ENCODE peak calls at places on chromosomes 1 and 21, in ten cellular contexts. P is hepatocyte; Z is pancreas; B is mammary epithelial cell; C is CD4-positive, CD25-positive, alpha-beta regulatory T cell; F is IMR-90; D is fibroblast of lung; W is neuronal stem cell; V is tibial nerve; X is lower lobe of right lung. A is an unnamed sample.

GRCh38 chr1:242784807-242785206 is 260.3 kb upstream of the PLD5 start:
- DNase-seq in D (no peak), V (no peak), P (no peak), X (no peak), B (no peak), F (no peak), C (no peak), W (no peak), Z (no peak), A (no peak)

GRCh38 chr1:32746130-32746529 is 43.6 kb upstream of the SYNC start:
- DNase-seq in F (no peak), X (no peak), W (no peak), D (no peak), B (no peak), C (no peak), V (no peak), Z (no peak), P (no peak), A (no peak)

GRCh38 chr1:240582953-240583352 is 29.0 kb downstream of the GREM2 start:
- DNase-seq in D (no peak), F (peak), P (no peak), V (no peak), B (no peak), W (no peak), Z (no peak), C (no peak), X (no peak), A (no peak)

GRCh38 chr1:79617777-79618176 is 611.2 kb upstream of the ADGRL4 start:
- DNase-seq in W (no peak), B (no peak), P (no peak), C (no peak), V (no peak), Z (no peak), X (no peak), D (no peak), F (no peak), A (no peak)

GRCh38 chr1:169816617-169817016 is 21.9 kb upstream of the METTL18 start:
- DNase-seq in V (no peak), B (no peak), P (no peak), W (no peak), Z (no peak), X (no peak), F (no peak), D (no peak), C (no peak), A (no peak)

GRCh38 chr1:84365225-84366221 is 32.8 kb upstream of the DNASE2B start:
- DNase-seq in Z (peak), X (peak), P (peak), F (peak), C (no peak), V (no peak), D (peak), B (peak), W (no peak), A (no peak)

GRCh38 chr1:93414749-93415148 is 33.2 kb upstream of the FNBP1L start:
- DNase-seq in P (no peak), W (no peak), V (no peak), C (no peak), B (no peak), D (no peak), F (no peak), X (no peak), Z (no peak), A (no peak)

GRCh38 chr21:33359446-33359845 is 34.7 kb downstream of the IFNAR1 start:
- DNase-seq in P (no peak), W (no peak), F (no peak), Z (no peak), D (no peak), B (no peak), V (no peak), X (no peak), C (no peak), A (no peak)

GRCh38 chr1:87392241-87393192 is 63.8 kb downstream of the LMO4 start:
- DNase-seq in F (peak), D (peak), C (no peak), B (peak), Z (no peak), P (peak), V (no peak), X (no peak), W (no peak), A (no peak)

GRCh38 chr1:184210822-184211221 is 159.3 kb downstream of the TSEN15 start:
- DNase-seq in C (no peak), P (no peak), Z (no peak), W (no peak), F (no peak), D (no peak), B (no peak), V (no peak), X (no peak), A (no peak)

GRCh38 chr1:224061436-224061835 is 52.5 kb upstream of the FBXO28 start:
- DNase-seq in Z (no peak), W (no peak), X (no peak), F (no peak), B (no peak), V (no peak), D (no peak), P (no peak), C (no peak), A (no peak)

GRCh38 chr1:116166655-116167054 is 55.5 kb downstream of the MAB21L3 start:
- DNase-seq in D (no peak), W (no peak), V (no peak), P (peak), Z (no peak), B (no peak), C (no peak), F (no peak), X (no peak), A (no peak)

GRCh38 chr21:42653492-42654061 is at the start of gene PDE9A:
- DNase-seq in W (peak), C (no peak), B (no peak), V (no peak), P (peak), F (no peak), D (no peak), X (peak), Z (peak), A (no peak)

GRCh38 chr1:37498872-37499617 is 15.5 kb downstream of the MEAF6 start:
- DNase-seq in P (peak), V (no peak), X (no peak), F (peak), B (peak), W (no peak), C (no peak), Z (no peak), D (peak), A (no peak)
- H3K27ac ChIP-seq in P (no peak), V (no peak), X (no peak), F (no peak), B (peak), W (no peak), C (no peak), Z (peak), D (no peak), A (no peak)

GRCh38 chr1:183116416-183116815 is 69.6 kb upstream of the LAMC2 start:
- DNase-seq in X (no peak), D (no peak), C (no peak), V (no peak), B (no peak), W (no peak), P (no peak), Z (no peak), F (no peak), A (no peak)
- H3K27ac ChIP-seq in X (no peak), D (no peak), C (no peak), V (no peak), B (no peak), W (no peak), P (no peak), Z (no peak), F (no peak), A (no peak)

DNA sequence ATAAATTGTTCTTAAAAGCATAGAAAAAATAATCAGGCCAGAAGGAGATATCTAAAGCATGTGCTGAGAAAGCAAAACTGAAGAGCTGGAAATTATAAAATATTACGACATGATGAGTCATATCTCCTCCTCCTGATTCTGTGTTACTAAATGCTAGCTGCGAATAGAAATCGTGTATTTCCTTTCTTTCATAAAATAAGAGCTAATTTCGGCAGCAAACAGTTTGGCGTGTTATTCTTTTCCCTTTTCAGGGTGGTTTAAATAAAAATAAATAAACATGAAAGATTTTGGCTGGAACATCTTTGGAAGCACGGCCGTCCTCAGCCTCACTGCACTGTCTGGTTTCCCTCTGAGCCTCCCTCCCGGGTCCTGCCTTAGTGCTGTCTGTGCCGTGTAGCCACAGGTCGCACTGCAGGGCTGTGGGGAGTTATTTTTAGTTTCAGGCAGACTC is 56.0 kb downstream of the ADARB1 start:
- DNase-seq in C (no peak), D (peak), X (no peak), P (peak), V (no peak), B (peak), W (no peak), F (peak), Z (no peak), A (no peak)
- H3K27ac ChIP-seq in C (no peak), D (peak), X (peak), P (peak), V (peak), B (no peak), W (no peak), F (peak), Z (peak), A (no peak)

GRCh38 chr1:153773004-153773921 is 1.9 kb upstream of the SLC27A3 start:
- DNase-seq in P (no peak), X (no peak), V (no peak), B (no peak), W (no peak), D (no peak), C (no peak), Z (no peak), F (no peak), A (no peak)
- H3K27ac ChIP-seq in P (no peak), X (peak), V (peak), B (no peak), W (no peak), D (no peak), C (no peak), Z (peak), F (no peak), A (peak)

DNA sequence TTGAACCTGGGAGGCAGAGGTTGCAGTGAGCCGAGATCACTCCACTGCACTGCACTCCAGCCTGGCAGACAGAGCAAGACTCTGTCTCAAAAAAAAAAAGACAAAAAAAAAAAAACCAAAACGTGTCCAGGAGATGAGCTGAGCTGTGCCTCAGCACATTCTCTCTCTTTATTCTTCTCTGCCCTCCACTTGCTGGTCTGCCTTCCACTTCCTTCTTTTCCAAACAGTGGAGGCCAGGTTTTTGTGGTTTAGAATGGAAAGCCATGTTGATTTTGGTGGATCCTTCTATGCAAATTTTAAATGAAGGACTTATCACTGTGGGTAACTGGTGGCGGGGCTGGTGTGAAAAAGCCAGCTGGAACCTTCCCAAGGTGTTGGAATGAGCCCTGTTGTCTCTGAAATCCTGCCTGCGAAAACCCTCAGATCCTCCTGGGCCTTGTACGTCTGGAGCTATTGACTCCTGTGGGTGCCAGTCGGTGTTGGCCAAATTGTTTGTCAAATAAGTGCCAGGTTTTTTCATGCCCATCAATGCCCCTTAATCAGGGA is 61.9 kb downstream of the PTPRU start:
- DNase-seq in V (no peak), C (no peak), B (no peak), D (no peak), W (no peak), P (no peak), X (no peak), F (no peak), Z (no peak), A (no peak)
- H3K27ac ChIP-seq in V (no peak), C (no peak), B (no peak), D (no peak), W (no peak), P (no peak), X (no peak), F (no peak), Z (no peak), A (no peak)

A was measured in substantia nigra.